ENCODE peak calls at places on chromosome 18, in five cellular contexts. One of them, this sample, is unnamed.
A peak's percentile ranks its signal among the peaks of the same experiment; 100 is the strongest.

GRCh38 chr18:7754725-7755181 is 187.6 kb downstream of the PTPRM start:
- DNase-seq in PC-9: no peak
- DNase-seq in HepG2: peak; percentile 94
- DNase-seq in NCI-H510A treated with DMSO at 0.1 percent for 48 hours: no peak
- DNase-seq in A549: peak; percentile 52
- DNase-seq in this sample: no peak

GRCh38 chr18:9422816-9423519 is 52.3 kb upstream of the RALBP1 start:
- DNase-seq in PC-9: peak; percentile 85
- DNase-seq in HepG2: no peak
- DNase-seq in NCI-H510A treated with DMSO at 0.1 percent for 48 hours: no peak
- DNase-seq in A549: no peak
- DNase-seq in this sample: no peak

GRCh38 chr18:79400591-79401381 is 5.1 kb downstream of the NFATC1 start:
- DNase-seq in PC-9: no peak
- DNase-seq in HepG2: no peak
- DNase-seq in NCI-H510A treated with DMSO at 0.1 percent for 48 hours: no peak
- DNase-seq in A549: no peak
- DNase-seq in this sample: peak; percentile 43

GRCh38 chr18:68316636-68317035 is 398.3 kb downstream of the TMX3 start:
- DNase-seq in PC-9: no peak
- DNase-seq in HepG2: no peak
- DNase-seq in NCI-H510A treated with DMSO at 0.1 percent for 48 hours: no peak
- DNase-seq in A549: no peak
- DNase-seq in this sample: peak; percentile 64

GRCh38 chr18:59067873-59068272 is 71.8 kb upstream of the SEC11C start:
- DNase-seq in PC-9: no peak
- DNase-seq in HepG2: no peak
- DNase-seq in NCI-H510A treated with DMSO at 0.1 percent for 48 hours: no peak
- DNase-seq in A549: peak; percentile 59
- DNase-seq in this sample: peak; percentile 38

GRCh38 chr18:59359576-59359952 is 499 bp upstream of the LMAN1 start:
- DNase-seq in PC-9: no peak
- DNase-seq in HepG2: no peak
- DNase-seq in NCI-H510A treated with DMSO at 0.1 percent for 48 hours: no peak
- DNase-seq in A549: no peak
- DNase-seq in this sample: no peak

GRCh38 chr18:56152547-56152946 is 485.8 kb downstream of the TXNL1 start:
- DNase-seq in PC-9: no peak
- DNase-seq in HepG2: no peak
- DNase-seq in NCI-H510A treated with DMSO at 0.1 percent for 48 hours: no peak
- DNase-seq in A549: no peak
- DNase-seq in this sample: no peak

GRCh38 chr18:79528846-79529245 is 133.1 kb downstream of the NFATC1 start:
- DNase-seq in PC-9: peak; percentile 43
- DNase-seq in HepG2: peak; percentile 36
- DNase-seq in NCI-H510A treated with DMSO at 0.1 percent for 48 hours: peak; percentile 49
- DNase-seq in A549: peak; percentile 62
- DNase-seq in this sample: peak; percentile 70

GRCh38 chr18:62183578-62184195 is 3.2 kb downstream of the PIGN start:
- DNase-seq in PC-9: peak; percentile 57
- DNase-seq in HepG2: peak; percentile 44
- DNase-seq in NCI-H510A treated with DMSO at 0.1 percent for 48 hours: peak; percentile 75
- DNase-seq in A549: peak; percentile 52
- DNase-seq in this sample: peak; percentile 67

GRCh38 chr18:23580677-23581367 is 5.5 kb downstream of the NPC1 start:
- DNase-seq in PC-9: no peak
- DNase-seq in HepG2: no peak
- DNase-seq in NCI-H510A treated with DMSO at 0.1 percent for 48 hours: no peak
- DNase-seq in A549: no peak
- DNase-seq in this sample: peak; percentile 89

GRCh38 chr18:24368749-24369148 is 28.9 kb downstream of the OSBPL1A start:
- DNase-seq in PC-9: no peak
- DNase-seq in HepG2: no peak
- DNase-seq in NCI-H510A treated with DMSO at 0.1 percent for 48 hours: no peak
- DNase-seq in A549: no peak
- DNase-seq in this sample: peak; percentile 2

GRCh38 chr18:24015897-24016631 is 1.5 kb downstream of the TTC39C start:
- DNase-seq in PC-9: no peak
- DNase-seq in HepG2: no peak
- DNase-seq in NCI-H510A treated with DMSO at 0.1 percent for 48 hours: no peak
- DNase-seq in A549: no peak
- DNase-seq in this sample: peak; percentile 20

GRCh38 chr18:79605481-79605880 is 74.1 kb upstream of the CTDP1 start:
- DNase-seq in PC-9: no peak
- DNase-seq in HepG2: no peak
- DNase-seq in NCI-H510A treated with DMSO at 0.1 percent for 48 hours: no peak
- DNase-seq in A549: no peak
- DNase-seq in this sample: no peak

GRCh38 chr18:56447972-56448371 is 190.4 kb downstream of the TXNL1 start:
- DNase-seq in PC-9: no peak
- DNase-seq in HepG2: no peak
- DNase-seq in NCI-H510A treated with DMSO at 0.1 percent for 48 hours: no peak
- DNase-seq in A549: no peak
- DNase-seq in this sample: no peak

GRCh38 chr18:57202881-57203280 is 56.0 kb downstream of the BOD1L2 start:
- DNase-seq in PC-9: no peak
- DNase-seq in HepG2: no peak
- DNase-seq in NCI-H510A treated with DMSO at 0.1 percent for 48 hours: no peak
- DNase-seq in A549: no peak
- DNase-seq in this sample: no peak

GRCh38 chr18:55509631-55510372 is 78.2 kb downstream of the TCF4 start:
- DNase-seq in PC-9: no peak
- DNase-seq in HepG2: no peak
- DNase-seq in NCI-H510A treated with DMSO at 0.1 percent for 48 hours: no peak
- DNase-seq in A549: no peak
- DNase-seq in this sample: peak; percentile 88

GRCh38 chr18:58831610-58832009 is 33.1 kb upstream of the ZNF532 start:
- DNase-seq in PC-9: no peak
- DNase-seq in HepG2: no peak
- DNase-seq in NCI-H510A treated with DMSO at 0.1 percent for 48 hours: no peak
- DNase-seq in A549: no peak
- DNase-seq in this sample: peak; percentile 78

GRCh38 chr18:13266208-13267100 is 47.9 kb downstream of the LDLRAD4 start:
- DNase-seq in PC-9: no peak
- DNase-seq in HepG2: no peak
- DNase-seq in NCI-H510A treated with DMSO at 0.1 percent for 48 hours: no peak
- DNase-seq in A549: no peak
- DNase-seq in this sample: peak; percentile 35

This sample was measured in GM23248.